ENCODE peak calls at places on chromosome 20, in six cellular contexts. One of them, this sample, is unnamed.

GRCh38 chr20:33653900-33654596 is 8.1 kb upstream of the C20orf144 start:
- DNase-seq in endothelial cell: no peak
- DNase-seq in astrocyte of the spinal cord: no peak
- DNase-seq in dorsolateral prefrontal cortex: no peak
- DNase-seq in tibial artery: no peak
- DNase-seq in cardiac muscle cell: no peak
- DNase-seq in this sample: no peak

GRCh38 chr20:44576297-44576696 is 6.1 kb upstream of the PKIG start:
- DNase-seq in endothelial cell: no peak
- DNase-seq in astrocyte of the spinal cord: peak
- DNase-seq in dorsolateral prefrontal cortex: no peak
- DNase-seq in tibial artery: no peak
- DNase-seq in cardiac muscle cell: peak
- DNase-seq in this sample: no peak

GRCh38 chr20:51193066-51193772 is 170.3 kb upstream of the KCNG1 start:
- DNase-seq in endothelial cell: no peak
- DNase-seq in astrocyte of the spinal cord: peak
- DNase-seq in dorsolateral prefrontal cortex: no peak
- DNase-seq in tibial artery: no peak
- DNase-seq in cardiac muscle cell: no peak
- DNase-seq in this sample: no peak

GRCh38 chr20:10074513-10074912 is 39.7 kb downstream of the ANKEF1 start:
- DNase-seq in endothelial cell: no peak
- DNase-seq in astrocyte of the spinal cord: peak
- DNase-seq in dorsolateral prefrontal cortex: peak
- DNase-seq in tibial artery: peak
- DNase-seq in cardiac muscle cell: peak
- DNase-seq in this sample: no peak

GRCh38 chr20:23541330-23541729 is 27.0 kb downstream of the CST9L start:
- DNase-seq in endothelial cell: no peak
- DNase-seq in astrocyte of the spinal cord: no peak
- DNase-seq in dorsolateral prefrontal cortex: no peak
- DNase-seq in tibial artery: no peak
- DNase-seq in cardiac muscle cell: no peak
- DNase-seq in this sample: no peak

GRCh38 chr20:52420805-52421204 is 229.2 kb upstream of the ZFP64 start:
- DNase-seq in endothelial cell: no peak
- DNase-seq in astrocyte of the spinal cord: no peak
- DNase-seq in dorsolateral prefrontal cortex: no peak
- DNase-seq in tibial artery: no peak
- DNase-seq in cardiac muscle cell: peak
- DNase-seq in this sample: no peak

GRCh38 chr20:4617484-4617883 is 104.2 kb upstream of the PRND start:
- DNase-seq in endothelial cell: no peak
- DNase-seq in astrocyte of the spinal cord: no peak
- DNase-seq in dorsolateral prefrontal cortex: no peak
- DNase-seq in tibial artery: no peak
- DNase-seq in cardiac muscle cell: no peak
- DNase-seq in this sample: no peak

GRCh38 chr20:60586417-60587105 is 628.3 kb downstream of the CDH26 start:
- DNase-seq in endothelial cell: no peak
- DNase-seq in astrocyte of the spinal cord: no peak
- DNase-seq in dorsolateral prefrontal cortex: no peak
- DNase-seq in tibial artery: no peak
- DNase-seq in cardiac muscle cell: no peak
- DNase-seq in this sample: no peak

GRCh38 chr20:9912858-9913434 is 74.1 kb upstream of the PAK5 start:
- DNase-seq in endothelial cell: peak
- DNase-seq in astrocyte of the spinal cord: peak
- DNase-seq in dorsolateral prefrontal cortex: peak
- DNase-seq in tibial artery: peak
- DNase-seq in cardiac muscle cell: peak
- DNase-seq in this sample: peak

GRCh38 chr20:46928580-46929132 is 34.0 kb downstream of the EYA2 start:
- DNase-seq in endothelial cell: no peak
- DNase-seq in astrocyte of the spinal cord: peak
- DNase-seq in dorsolateral prefrontal cortex: peak
- DNase-seq in tibial artery: peak
- DNase-seq in cardiac muscle cell: peak
- DNase-seq in this sample: peak

DNA sequence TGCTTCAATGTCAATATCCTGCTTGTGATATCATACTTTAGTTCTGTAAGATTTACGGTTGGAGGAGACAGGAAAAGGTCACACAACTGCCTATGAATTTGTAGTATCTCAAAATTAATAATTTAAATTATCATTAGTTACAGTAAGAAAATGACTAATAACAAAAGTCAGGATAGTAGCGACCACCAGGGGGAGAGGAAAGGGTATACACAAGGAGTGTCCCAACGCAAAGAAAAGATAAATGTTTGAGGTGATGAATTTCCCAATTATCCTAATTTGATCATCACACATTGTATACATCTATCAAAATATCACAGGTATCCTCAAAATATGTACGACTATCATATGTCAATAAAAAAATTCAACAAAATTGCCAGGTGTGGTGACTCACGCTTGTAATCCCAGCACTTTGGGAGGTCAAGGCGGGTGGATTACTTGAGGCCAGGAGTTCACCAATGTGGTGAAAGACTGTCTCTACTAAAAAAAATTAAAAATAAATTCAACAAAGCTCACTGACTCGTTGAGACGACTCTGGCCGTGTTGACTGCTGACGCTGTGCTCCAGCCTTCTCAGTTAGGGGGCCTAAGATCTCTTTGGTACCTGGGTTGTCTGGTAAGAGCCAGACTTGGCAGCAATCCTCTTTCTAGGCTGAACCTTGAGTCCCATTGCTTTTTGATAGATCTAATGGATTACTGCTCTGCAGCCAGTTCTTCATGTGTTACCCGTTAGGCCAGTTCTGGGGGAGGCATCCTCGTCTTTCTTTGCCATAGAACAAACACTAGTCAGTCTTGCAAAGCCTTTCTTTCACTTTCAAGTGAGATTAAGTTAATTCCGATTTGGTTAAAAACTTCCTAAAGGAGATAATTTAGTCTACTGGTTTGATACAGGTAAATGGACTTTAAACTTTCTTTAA is 9.0 kb upstream of the OVOL2 start:
- DNase-seq in endothelial cell: no peak
- DNase-seq in astrocyte of the spinal cord: no peak
- DNase-seq in dorsolateral prefrontal cortex: no peak
- DNase-seq in tibial artery: no peak
- DNase-seq in cardiac muscle cell: no peak
- DNase-seq in this sample: no peak
- TF ChIP-seq CTCF in endothelial cell: peak
- TF ChIP-seq CTCF in astrocyte of the spinal cord: no peak
- TF ChIP-seq CTCF in dorsolateral prefrontal cortex: no peak
- TF ChIP-seq CTCF in tibial artery: no peak
- TF ChIP-seq CTCF in cardiac muscle cell: no peak
- TF ChIP-seq CTCF in this sample: peak

DNA sequence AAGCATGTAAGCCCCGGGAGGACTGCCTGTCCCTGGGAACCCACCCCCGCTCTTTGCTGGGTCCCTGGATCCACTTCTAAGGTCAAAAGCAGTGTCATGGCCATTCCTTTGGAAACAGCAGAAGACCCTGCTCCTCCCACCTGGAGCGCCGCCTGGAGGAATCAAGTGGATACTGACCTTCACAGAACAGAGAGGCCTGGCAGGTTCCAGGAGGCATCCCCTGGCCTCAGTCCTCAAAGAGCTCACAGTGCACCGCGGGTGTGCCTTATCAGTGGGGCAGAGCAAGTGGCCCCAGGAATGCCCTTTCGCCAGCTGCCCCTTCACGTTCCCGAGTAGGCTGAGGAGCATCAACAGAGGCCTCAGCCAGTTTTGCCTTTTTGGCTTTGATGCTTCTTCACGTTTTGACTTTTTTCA is 11.1 kb upstream of the SLC4A11 start:
- DNase-seq in endothelial cell: peak
- DNase-seq in astrocyte of the spinal cord: no peak
- DNase-seq in dorsolateral prefrontal cortex: no peak
- DNase-seq in tibial artery: no peak
- DNase-seq in cardiac muscle cell: no peak
- DNase-seq in this sample: peak
- TF ChIP-seq CTCF in endothelial cell: peak
- TF ChIP-seq CTCF in astrocyte of the spinal cord: peak
- TF ChIP-seq CTCF in dorsolateral prefrontal cortex: no peak
- TF ChIP-seq CTCF in tibial artery: no peak
- TF ChIP-seq CTCF in cardiac muscle cell: peak
- TF ChIP-seq CTCF in this sample: peak

GRCh38 chr20:58195047-58195446 is 33.4 kb downstream of the ANKRD60 start:
- DNase-seq in endothelial cell: no peak
- DNase-seq in astrocyte of the spinal cord: no peak
- DNase-seq in dorsolateral prefrontal cortex: no peak
- DNase-seq in tibial artery: no peak
- DNase-seq in cardiac muscle cell: no peak
- DNase-seq in this sample: no peak

GRCh38 chr20:58192065-58192464 is 36.4 kb downstream of the ANKRD60 start:
- DNase-seq in endothelial cell: no peak
- DNase-seq in astrocyte of the spinal cord: no peak
- DNase-seq in dorsolateral prefrontal cortex: no peak
- DNase-seq in tibial artery: no peak
- DNase-seq in cardiac muscle cell: no peak
- DNase-seq in this sample: no peak

GRCh38 chr20:58194176-58194796 is 34.2 kb downstream of the ANKRD60 start:
- DNase-seq in endothelial cell: no peak
- DNase-seq in astrocyte of the spinal cord: no peak
- DNase-seq in dorsolateral prefrontal cortex: no peak
- DNase-seq in tibial artery: no peak
- DNase-seq in cardiac muscle cell: peak
- DNase-seq in this sample: no peak

GRCh38 chr20:58196402-58197184 is 31.9 kb downstream of the ANKRD60 start:
- DNase-seq in endothelial cell: no peak
- DNase-seq in astrocyte of the spinal cord: no peak
- DNase-seq in dorsolateral prefrontal cortex: no peak
- DNase-seq in tibial artery: no peak
- DNase-seq in cardiac muscle cell: no peak
- DNase-seq in this sample: no peak

DNA sequence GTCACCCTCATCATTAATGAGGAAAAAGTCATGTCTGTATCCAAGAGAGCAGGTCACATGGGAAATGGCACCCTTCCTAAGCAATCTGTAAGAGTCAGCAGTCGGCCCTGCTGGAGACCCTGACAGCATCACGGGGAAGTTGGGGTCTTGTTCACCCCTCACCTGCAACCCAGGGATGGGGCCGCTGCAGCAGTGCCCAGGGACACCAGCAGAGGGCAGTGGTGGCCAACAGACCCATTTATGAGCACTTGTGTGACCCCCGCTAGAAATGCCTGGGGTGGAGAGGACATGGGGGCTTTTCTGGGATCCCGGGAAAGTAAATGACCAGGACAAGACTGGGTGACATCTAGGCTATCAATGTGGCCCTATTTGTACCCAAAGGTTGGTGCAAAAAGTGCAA is 35.9 kb downstream of the ANKRD60 start:
- DNase-seq in endothelial cell: peak
- DNase-seq in astrocyte of the spinal cord: no peak
- DNase-seq in dorsolateral prefrontal cortex: no peak
- DNase-seq in tibial artery: no peak
- DNase-seq in cardiac muscle cell: no peak
- DNase-seq in this sample: no peak
- TF ChIP-seq CTCF in endothelial cell: peak
- TF ChIP-seq CTCF in astrocyte of the spinal cord: peak
- TF ChIP-seq CTCF in dorsolateral prefrontal cortex: peak
- TF ChIP-seq CTCF in tibial artery: peak
- TF ChIP-seq CTCF in cardiac muscle cell: peak
- TF ChIP-seq CTCF in this sample: no peak

GRCh38 chr20:41357424-41358163 is 9.0 kb downstream of the EMILIN3 start:
- DNase-seq in endothelial cell: no peak
- DNase-seq in astrocyte of the spinal cord: no peak
- DNase-seq in dorsolateral prefrontal cortex: no peak
- DNase-seq in tibial artery: no peak
- DNase-seq in cardiac muscle cell: no peak
- DNase-seq in this sample: no peak
- TF ChIP-seq CTCF in endothelial cell: peak
- TF ChIP-seq CTCF in astrocyte of the spinal cord: peak
- TF ChIP-seq CTCF in dorsolateral prefrontal cortex: no peak
- TF ChIP-seq CTCF in tibial artery: no peak
- TF ChIP-seq CTCF in cardiac muscle cell: no peak
- TF ChIP-seq CTCF in this sample: peak

GRCh38 chr20:32534661-32535240 is 50.4 kb downstream of the NOL4L start:
- DNase-seq in endothelial cell: no peak
- DNase-seq in astrocyte of the spinal cord: no peak
- DNase-seq in dorsolateral prefrontal cortex: no peak
- DNase-seq in tibial artery: no peak
- DNase-seq in cardiac muscle cell: no peak
- DNase-seq in this sample: no peak

GRCh38 chr20:32536861-32537656 is 48.1 kb downstream of the NOL4L start:
- DNase-seq in endothelial cell: no peak
- DNase-seq in astrocyte of the spinal cord: no peak
- DNase-seq in dorsolateral prefrontal cortex: no peak
- DNase-seq in tibial artery: no peak
- DNase-seq in cardiac muscle cell: no peak
- DNase-seq in this sample: no peak

GRCh38 chr20:32535953-32536823 is 48.9 kb downstream of the NOL4L start:
- DNase-seq in endothelial cell: peak
- DNase-seq in astrocyte of the spinal cord: no peak
- DNase-seq in dorsolateral prefrontal cortex: no peak
- DNase-seq in tibial artery: no peak
- DNase-seq in cardiac muscle cell: peak
- DNase-seq in this sample: peak

GRCh38 chr20:32537657-32538525 is 47.2 kb downstream of the NOL4L start:
- DNase-seq in endothelial cell: no peak
- DNase-seq in astrocyte of the spinal cord: no peak
- DNase-seq in dorsolateral prefrontal cortex: no peak
- DNase-seq in tibial artery: no peak
- DNase-seq in cardiac muscle cell: peak
- DNase-seq in this sample: no peak

GRCh38 chr20:32535316-32535952 is 49.7 kb downstream of the NOL4L start:
- DNase-seq in endothelial cell: no peak
- DNase-seq in astrocyte of the spinal cord: no peak
- DNase-seq in dorsolateral prefrontal cortex: no peak
- DNase-seq in tibial artery: no peak
- DNase-seq in cardiac muscle cell: no peak
- DNase-seq in this sample: no peak
- TF ChIP-seq CTCF in endothelial cell: no peak
- TF ChIP-seq CTCF in astrocyte of the spinal cord: no peak
- TF ChIP-seq CTCF in dorsolateral prefrontal cortex: no peak
- TF ChIP-seq CTCF in tibial artery: no peak
- TF ChIP-seq CTCF in cardiac muscle cell: no peak
- TF ChIP-seq CTCF in this sample: no peak

DNA sequence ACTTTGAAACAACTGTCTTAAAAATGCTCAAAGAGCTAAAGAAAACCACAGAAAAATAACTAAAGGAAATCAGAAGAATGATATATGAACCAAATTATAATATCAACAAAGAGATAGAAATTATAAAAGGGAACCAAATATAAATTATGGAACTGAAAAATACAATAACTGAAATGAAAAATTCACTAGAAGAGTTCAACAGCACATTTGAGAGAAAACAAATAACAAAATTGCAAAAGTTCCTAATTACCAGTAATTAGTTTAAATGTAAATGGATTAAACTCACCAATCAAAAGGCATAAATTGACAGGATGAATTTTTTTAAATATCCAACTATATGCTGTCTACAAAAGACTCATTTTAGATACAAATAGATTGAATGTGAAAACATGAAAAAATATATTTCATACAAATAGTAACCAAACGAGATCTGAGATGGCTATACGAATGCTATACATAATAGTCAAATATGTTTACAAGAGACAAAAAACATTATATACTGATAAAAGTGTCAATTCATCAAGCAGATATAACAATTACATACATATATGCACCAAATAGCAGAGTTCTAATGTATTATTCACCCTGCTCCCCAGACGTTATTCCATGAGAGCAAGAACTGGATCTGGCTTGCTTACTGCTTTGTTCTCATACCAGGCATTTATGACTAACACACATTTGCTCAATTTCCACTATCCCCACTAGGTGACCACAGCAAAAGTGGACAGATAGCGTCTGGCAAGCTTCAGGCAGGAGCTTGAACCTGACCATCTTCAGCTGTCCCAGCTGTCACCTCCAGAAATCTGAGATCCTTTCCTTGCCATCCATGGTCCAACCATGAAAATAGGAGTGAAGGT is 72.4 kb upstream of the SIRPA start:
- DNase-seq in endothelial cell: no peak
- DNase-seq in astrocyte of the spinal cord: no peak
- DNase-seq in dorsolateral prefrontal cortex: no peak
- DNase-seq in tibial artery: no peak
- DNase-seq in cardiac muscle cell: peak
- DNase-seq in this sample: no peak
- TF ChIP-seq CTCF in endothelial cell: peak
- TF ChIP-seq CTCF in astrocyte of the spinal cord: peak
- TF ChIP-seq CTCF in dorsolateral prefrontal cortex: no peak
- TF ChIP-seq CTCF in tibial artery: no peak
- TF ChIP-seq CTCF in cardiac muscle cell: peak
- TF ChIP-seq CTCF in this sample: no peak

This sample was measured in neural crest cell.